ENCODE peak calls at places on chromosomes 1 and 21, in five cellular contexts. M is A549, T is H1, V is HepG2, P is GM12878. Z is an unnamed sample.

GRCh38 chr1:78624035-78624434 is 3.8 kb downstream of the IFI44L start:
- DNase-seq in M (no peak), P (no peak), T (no peak), V (no peak), Z (no peak)

GRCh38 chr1:200891774-200892157 is 2.9 kb upstream of the INAVA start:
- DNase-seq in M (no peak), P (no peak), T (no peak), V (peak), Z (no peak)

GRCh38 chr21:29621525-29621924 is 318.3 kb downstream of the GRIK1 start:
- DNase-seq in V (no peak), P (no peak), T (no peak), M (no peak), Z (no peak)

GRCh38 chr1:209383907-209384709 is 199.4 kb upstream of the CAMK1G start:
- DNase-seq in V (no peak), M (no peak), T (no peak), P (no peak), Z (no peak)

GRCh38 chr1:32246888-32247273 is at the start of gene FAM167B:
- DNase-seq in V (no peak), P (no peak), T (no peak), M (no peak), Z (no peak)

GRCh38 chr1:25031601-25031965 is 101.5 kb upstream of the RUNX3 start:
- DNase-seq in M (no peak), P (no peak), V (no peak), T (no peak), Z (no peak)

GRCh38 chr1:10631811-10632481 is 157.2 kb downstream of the PEX14 start:
- DNase-seq in M (no peak), T (no peak), V (no peak), P (no peak), Z (no peak)

GRCh38 chr1:201223852-201224670 is 33.4 kb downstream of the IGFN1 start:
- DNase-seq in M (no peak), V (no peak), P (no peak), T (no peak), Z (no peak)

GRCh38 chr21:28971171-28971570 is 21.5 kb downstream of the LTN1 start:
- DNase-seq in T (no peak), V (no peak), M (no peak), P (no peak), Z (no peak)

GRCh38 chr1:152817309-152817708 is 5.5 kb downstream of the LCE1B start:
- DNase-seq in M (no peak), V (no peak), P (no peak), T (no peak), Z (no peak)

GRCh38 chr1:31704261-31705079 is 653 bp upstream of the COL16A1 start:
- DNase-seq in T (no peak), M (no peak), P (no peak), V (peak), Z (no peak)

GRCh38 chr1:68495968-68496679 is 758 bp downstream of the DEPDC1 start:
- DNase-seq in M (peak), V (peak), P (no peak), T (no peak), Z (no peak)

GRCh38 chr1:243946946-243947345 is 96.9 kb upstream of the AKT3 start:
- DNase-seq in M (no peak), V (no peak), T (peak), P (no peak), Z (peak)

GRCh38 chr1:57101171-57101570 is 135.4 kb upstream of the C8B start:
- DNase-seq in T (no peak), V (no peak), M (no peak), P (no peak), Z (no peak)

GRCh38 chr1:227903614-227904501 is 43.9 kb downstream of the WNT9A start:
- DNase-seq in T (no peak), V (no peak), M (no peak), P (no peak), Z (no peak)

GRCh38 chr1:161720956-161721737 is at the start of gene FCRLB:
- DNase-seq in P (no peak), T (no peak), V (no peak), M (no peak), Z (no peak)

GRCh38 chr1:151511636-151512215 is 539 bp downstream of the CGN start:
- DNase-seq in T (no peak), M (peak), V (no peak), P (no peak), Z (no peak)

GRCh38 chr1:15020943-15021745 is 132.4 kb upstream of the TMEM51 start:
- DNase-seq in V (peak), P (no peak), M (no peak), T (no peak), Z (peak)

GRCh38 chr1:32509939-32510338 is 29.3 kb upstream of the ZBTB8A start:
- DNase-seq in T (no peak), V (no peak), P (no peak), M (no peak), Z (no peak)

GRCh38 chr1:241658081-241658793 is 6.2 kb downstream of the WDR64 start:
- DNase-seq in P (no peak), V (no peak), T (no peak), M (no peak), Z (no peak)

GRCh38 chr1:94236021-94236491 is 1.3 kb downstream of the ARHGAP29 start:
- DNase-seq in V (no peak), P (no peak), T (no peak), M (no peak), Z (no peak)

GRCh38 chr1:179108644-179109043 is 26.8 kb downstream of the TOR3A start:
- DNase-seq in P (no peak), T (no peak), M (no peak), V (no peak), Z (no peak)

GRCh38 chr1:234206651-234207284 is 166.5 kb upstream of the COA6 start:
- DNase-seq in V (peak), P (no peak), M (peak), T (no peak), Z (no peak)

GRCh38 chr1:111977378-111977777 is 12.1 kb downstream of the KCND3 start:
- DNase-seq in M (no peak), V (no peak), T (no peak), P (no peak), Z (no peak)

GRCh38 chr21:46179708-46180078 is 4.6 kb downstream of the SPATC1L start:
- DNase-seq in P (no peak), M (no peak), T (no peak), V (no peak), Z (no peak)

GRCh38 chr1:27522148-27522859 is 32.3 kb upstream of the WASF2 start:
- DNase-seq in T (no peak), M (no peak), V (peak), P (no peak), Z (no peak)

GRCh38 chr1:204402391-204402790 is 9.2 kb downstream of the PPP1R15B start:
- DNase-seq in P (no peak), V (no peak), T (no peak), M (no peak), Z (no peak)

GRCh38 chr1:111320066-111320879 is 29.6 kb downstream of the CHIA start:
- DNase-seq in V (no peak), M (no peak), T (no peak), P (no peak), Z (no peak)

GRCh38 chr1:204990059-204990664 is 52.9 kb upstream of the CNTN2 start:
- DNase-seq in M (no peak), V (no peak), P (no peak), T (no peak), Z (no peak)

GRCh38 chr1:144551543-144552424 is 40.9 kb upstream of the PPIAL4F start:
- DNase-seq in V (peak), T (peak), P (peak), M (peak), Z (peak)

GRCh38 chr1:205665216-205665757 is 15.0 kb downstream of the SLC45A3 start:
- DNase-seq in M (no peak), V (no peak), P (peak), T (no peak), Z (no peak)

DNA sequence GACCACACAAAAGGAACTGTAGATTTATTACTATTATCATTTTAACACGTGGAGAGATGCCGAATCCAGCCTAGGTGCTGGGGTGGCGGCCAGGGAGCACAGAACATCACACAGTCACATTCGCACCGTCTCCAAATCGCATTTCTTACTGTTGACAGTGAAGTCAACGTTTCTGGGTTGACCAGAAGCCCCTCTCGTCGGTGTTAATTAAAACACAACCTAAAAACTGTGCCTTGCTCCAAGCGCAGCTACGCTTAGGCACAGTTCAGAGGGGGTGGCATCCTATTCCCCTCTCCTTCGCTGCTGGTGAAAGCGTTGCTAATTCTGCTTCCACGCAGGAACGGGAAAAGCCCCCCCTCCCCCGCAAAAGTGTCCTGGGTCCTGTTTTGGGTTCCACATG is 4.1 kb downstream of the RIPK4 start:
- DNase-seq in V (no peak), M (no peak), T (no peak), P (no peak), Z (no peak)
- H3K27ac ChIP-seq in V (no peak), M (peak), T (no peak), P (no peak), Z (no peak)

DNA sequence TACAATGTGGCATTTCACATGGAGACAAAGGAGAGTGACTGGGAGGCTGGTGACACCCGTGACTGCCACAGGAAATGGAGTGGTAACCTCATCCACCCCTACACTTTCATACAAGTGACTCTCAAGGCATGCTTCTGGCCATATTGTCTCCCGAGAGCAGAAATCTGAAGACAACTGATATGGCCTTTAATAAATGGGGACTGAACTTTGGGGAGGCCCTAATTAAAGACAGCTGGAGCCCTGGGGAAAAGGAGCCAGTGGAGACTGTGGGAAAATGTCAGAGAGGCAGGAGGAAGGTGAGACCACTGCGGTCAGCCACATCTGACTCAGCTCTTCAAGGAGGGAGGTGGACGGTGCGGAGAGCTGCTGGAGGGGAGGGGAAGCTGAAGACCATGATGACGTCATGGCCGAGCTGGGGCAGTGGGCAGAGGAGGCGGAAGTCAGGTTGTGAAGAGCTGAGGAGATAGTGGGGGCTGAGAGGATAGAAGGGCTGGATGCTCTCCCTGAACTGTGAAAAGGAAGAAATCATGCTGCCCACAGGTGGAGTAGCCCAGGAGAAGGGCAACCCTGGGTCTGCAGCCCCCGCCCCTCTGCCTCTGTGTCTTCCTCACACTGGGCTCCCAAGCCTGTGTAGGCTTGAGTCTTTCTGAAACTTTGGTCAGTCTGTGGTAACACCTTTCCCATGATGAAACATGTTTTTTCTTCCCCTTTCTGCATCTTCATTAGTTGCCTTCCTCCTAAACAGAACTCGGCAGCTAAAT is 14.0 kb upstream of the NCF2 start:
- DNase-seq in T (no peak), M (no peak), V (no peak), P (peak), Z (peak)
- TF ChIP-seq HDAC2 in T (no peak), M (no peak), V (no peak), P (no peak), Z (no peak)

GRCh38 chr1:46183119-46183842 is 7.0 kb upstream of the P3R3URF start:
- DNase-seq in M (peak), P (no peak), V (peak), T (no peak), Z (no peak)
- H3K27ac ChIP-seq in M (peak), P (no peak), V (peak), T (no peak), Z (no peak)

DNA sequence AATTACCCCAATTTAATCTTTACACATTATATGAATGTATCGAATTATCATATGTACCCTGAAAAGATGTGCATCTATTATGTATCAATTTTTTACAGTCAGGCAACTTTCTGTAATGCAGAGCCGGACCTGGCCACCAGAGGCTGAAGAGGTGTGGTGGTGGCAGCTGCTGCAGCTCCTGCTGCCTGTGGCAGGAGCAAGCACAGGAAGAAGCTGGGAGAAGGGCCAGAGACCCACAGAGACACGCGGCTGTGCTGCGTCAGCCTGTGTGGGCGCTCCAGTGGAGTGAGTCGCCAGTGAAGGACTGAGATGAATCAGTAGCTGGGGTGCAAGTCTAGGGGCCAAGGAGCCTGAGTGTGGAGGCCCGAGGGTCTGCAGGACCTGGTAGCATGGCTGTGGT is 74.3 kb upstream of the COG2 start:
- DNase-seq in T (no peak), V (peak), P (no peak), M (peak), Z (peak)
- TF ChIP-seq HDAC2 in T (no peak), V (no peak), P (no peak), M (no peak), Z (no peak)

GRCh38 chr1:219296430-219296850 is 122.8 kb downstream of the LYPLAL1 start:
- DNase-seq in T (no peak), M (no peak), P (no peak), V (no peak), Z (no peak)

GRCh38 chr1:219296916-219297315 is 123.2 kb downstream of the LYPLAL1 start:
- DNase-seq in M (no peak), T (no peak), V (no peak), P (no peak), Z (no peak)

GRCh38 chr1:219302697-219303096 is 129.0 kb downstream of the LYPLAL1 start:
- DNase-seq in T (no peak), M (no peak), V (no peak), P (no peak), Z (no peak)

GRCh38 chr1:219299420-219299819 is 125.7 kb downstream of the LYPLAL1 start:
- DNase-seq in M (no peak), V (no peak), T (no peak), P (no peak), Z (no peak)

GRCh38 chr1:219298581-219299148 is 125.0 kb downstream of the LYPLAL1 start:
- DNase-seq in T (no peak), M (no peak), V (no peak), P (no peak), Z (no peak)
- H3K27ac ChIP-seq in T (no peak), M (no peak), V (no peak), P (no peak), Z (no peak)

DNA sequence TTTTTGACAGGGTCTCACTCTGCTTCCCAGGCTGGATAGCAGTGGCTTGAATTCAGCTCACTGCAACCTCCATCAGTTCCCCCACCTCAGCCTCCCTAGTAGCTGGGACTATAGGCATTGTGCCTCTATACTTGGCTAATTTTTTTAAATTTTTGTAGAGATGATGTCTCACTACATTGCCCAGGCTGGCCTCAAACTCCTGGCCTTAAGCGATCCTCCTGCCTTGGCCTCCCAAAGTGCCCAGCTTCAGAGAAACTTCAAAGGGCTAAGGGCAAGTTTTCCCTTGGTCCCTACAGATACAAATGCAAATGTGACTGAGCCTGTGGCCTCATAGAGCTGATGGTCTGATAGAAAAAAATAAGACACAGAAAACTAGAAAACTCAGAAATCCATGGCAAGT is 52.9 kb upstream of the PRRC2C start:
- DNase-seq in T (no peak), V (no peak), M (no peak), P (no peak), Z (no peak)
- TF ChIP-seq HDAC2 in T (peak), V (no peak), M (no peak), P (no peak), Z (no peak)

GRCh38 chr21:36946949-36947371 is 19.5 kb downstream of the HLCS start:
- DNase-seq in V (no peak), M (no peak), T (no peak), P (no peak), Z (no peak)

GRCh38 chr21:36949171-36950141 is 17.0 kb downstream of the HLCS start:
- DNase-seq in P (no peak), T (no peak), V (no peak), M (no peak), Z (no peak)

GRCh38 chr21:36945496-36946138 is 20.9 kb downstream of the HLCS start:
- DNase-seq in M (no peak), V (no peak), P (no peak), T (no peak), Z (peak)

DNA sequence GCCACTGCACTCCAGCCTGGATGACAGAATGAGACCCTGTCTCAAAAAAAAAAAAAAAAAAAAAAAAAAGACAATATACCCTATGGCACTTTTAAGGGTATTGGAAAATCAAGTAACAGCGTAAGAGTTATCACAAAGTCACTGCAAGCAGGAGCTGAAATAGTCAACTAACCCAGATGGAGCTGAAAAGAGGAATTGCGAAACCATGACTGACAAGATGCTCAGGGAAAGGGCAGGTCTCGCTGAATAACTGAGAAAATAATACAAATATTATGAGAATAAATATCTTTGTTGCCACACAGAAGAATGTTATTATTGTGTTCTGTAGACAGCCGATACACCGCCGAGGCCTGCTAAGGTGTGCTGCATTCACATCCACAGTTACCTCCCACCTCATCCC is 17.8 kb downstream of the HLCS start:
- DNase-seq in V (no peak), P (no peak), T (no peak), M (no peak), Z (no peak)
- H3K27ac ChIP-seq in V (no peak), P (no peak), T (no peak), M (no peak), Z (no peak)

GRCh38 chr1:232630047-232630893 is at the start of gene SIPA1L2:
- DNase-seq in M (peak), V (peak), P (peak), T (peak), Z (no peak)

GRCh38 chr1:232627645-232628334 is 2.1 kb downstream of the SIPA1L2 start:
- DNase-seq in V (no peak), T (no peak), P (no peak), M (peak), Z (no peak)

GRCh38 chr1:232630894-232631195 is 912 bp upstream of the SIPA1L2 start:
- DNase-seq in V (no peak), M (no peak), P (no peak), T (no peak), Z (no peak)

GRCh38 chr1:232628335-232629214 is 1.4 kb downstream of the SIPA1L2 start:
- DNase-seq in M (no peak), V (no peak), P (no peak), T (no peak), Z (no peak)

GRCh38 chr1:232629250-232630046 is 485 bp downstream of the SIPA1L2 start:
- DNase-seq in T (no peak), P (no peak), M (peak), V (no peak), Z (no peak)
- TF ChIP-seq HDAC2 in T (no peak), P (no peak), M (no peak), V (no peak), Z (no peak)